ENCODE peak calls at places on chromosomes 5 and 9, in four cellular contexts. E, P, R and K are unnamed samples.

GRCh38 chr9:35156781-35157180 is 5.0 kb upstream of the UNC13B start:
- DNase-seq in E (no peak), P (no peak), R (no peak), K (no peak)

GRCh38 chr5:150542933-150543445 is 35.1 kb downstream of the NDST1 start:
- DNase-seq in E (no peak), P (no peak), R (peak; percentile 98), K (no peak)

GRCh38 chr9:128254855-128255759 is 20.7 kb downstream of the GOLGA2 start:
- DNase-seq in E (peak; percentile 93), P (no peak), R (peak; percentile 51), K (peak; percentile 61)

GRCh38 chr5:18798058-18798457 is 1163.8 kb downstream of the TAF11L14 start:
- DNase-seq in E (no peak), P (no peak), R (no peak), K (no peak)

GRCh38 chr5:126449751-126450271 is 26.6 kb downstream of the GRAMD2B start:
- DNase-seq in E (no peak), P (peak; percentile 79), R (no peak), K (no peak)

GRCh38 chr5:160356550-160357347 is 13.7 kb downstream of the C1QTNF2 start:
- DNase-seq in E (no peak), P (no peak), R (no peak), K (no peak)

GRCh38 chr9:121708768-121709488 is 57.5 kb downstream of the DAB2IP start:
- DNase-seq in E (peak; percentile 48), P (no peak), R (no peak), K (no peak)

GRCh38 chr5:9765421-9765820 is 135.3 kb upstream of the TAS2R1 start:
- DNase-seq in E (no peak), P (no peak), R (no peak), K (no peak)

GRCh38 chr9:109923371-109923770 is 143.4 kb downstream of the PALM2AKAP2 start:
- DNase-seq in E (no peak), P (no peak), R (no peak), K (no peak)

GRCh38 chr9:110016340-110016739 is 191.6 kb downstream of the C9orf152 start:
- DNase-seq in E (no peak), P (no peak), R (peak; percentile 18), K (peak; percentile 17)

GRCh38 chr9:122124048-122124447 is 30.9 kb upstream of the TTLL11 start:
- DNase-seq in E (no peak), P (no peak), R (no peak), K (no peak)

DNA sequence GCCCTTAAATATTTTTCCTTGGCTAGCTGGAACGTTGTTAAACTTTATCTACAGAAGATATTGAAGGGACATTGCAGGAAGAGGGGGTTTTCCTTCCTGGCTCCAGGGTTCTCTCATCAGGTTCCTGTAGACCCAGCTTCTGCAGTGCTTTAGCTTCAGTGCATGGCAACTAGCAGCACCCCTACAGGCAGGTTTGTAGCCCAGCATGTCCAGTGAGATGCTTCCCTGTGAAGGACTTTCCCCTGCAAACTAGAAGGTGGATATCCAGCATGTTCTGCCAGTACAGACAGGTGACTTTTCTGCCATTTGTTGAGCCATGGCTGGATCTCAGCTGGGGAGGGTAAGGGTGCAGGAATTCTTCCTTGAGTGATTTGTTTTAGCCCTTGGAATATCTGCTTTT is 10.4 kb downstream of the CCL28 start:
- DNase-seq in E (peak; percentile 31), P (no peak), R (peak; percentile 72), K (peak; percentile 57)
- TF ChIP-seq CHD2 in E (no peak), P (no peak), R (no peak), K (no peak)

GRCh38 chr9:124008855-124009834 is 2.4 kb upstream of the LHX2 start:
- DNase-seq in E (no peak), P (no peak), R (no peak), K (no peak)

GRCh38 chr9:124009835-124010226 is 1.7 kb upstream of the LHX2 start:
- DNase-seq in E (no peak), P (no peak), R (no peak), K (no peak)

GRCh38 chr9:124007157-124007460 is 4.5 kb upstream of the LHX2 start:
- DNase-seq in E (no peak), P (no peak), R (no peak), K (no peak)

GRCh38 chr9:124007468-124008306 is 3.9 kb upstream of the LHX2 start:
- DNase-seq in E (no peak), P (no peak), R (no peak), K (no peak)

GRCh38 chr9:124008307-124008854 is 3.2 kb upstream of the LHX2 start:
- DNase-seq in E (no peak), P (no peak), R (no peak), K (no peak)
- TF ChIP-seq JUNB in E (no peak), P (no peak), R (no peak), K (no peak)

GRCh38 chr9:69895185-69895584 is 74.6 kb downstream of the CFAP95 start:
- DNase-seq in E (no peak), P (no peak), R (no peak), K (no peak)

GRCh38 chr9:69895659-69896058 is 75.0 kb downstream of the CFAP95 start:
- DNase-seq in E (no peak), P (no peak), R (no peak), K (peak; percentile 20)

GRCh38 chr9:69900406-69900805 is 79.8 kb downstream of the CFAP95 start:
- DNase-seq in E (no peak), P (no peak), R (no peak), K (no peak)

GRCh38 chr9:69899491-69899890 is 78.9 kb downstream of the CFAP95 start:
- DNase-seq in E (no peak), P (no peak), R (no peak), K (no peak)

DNA sequence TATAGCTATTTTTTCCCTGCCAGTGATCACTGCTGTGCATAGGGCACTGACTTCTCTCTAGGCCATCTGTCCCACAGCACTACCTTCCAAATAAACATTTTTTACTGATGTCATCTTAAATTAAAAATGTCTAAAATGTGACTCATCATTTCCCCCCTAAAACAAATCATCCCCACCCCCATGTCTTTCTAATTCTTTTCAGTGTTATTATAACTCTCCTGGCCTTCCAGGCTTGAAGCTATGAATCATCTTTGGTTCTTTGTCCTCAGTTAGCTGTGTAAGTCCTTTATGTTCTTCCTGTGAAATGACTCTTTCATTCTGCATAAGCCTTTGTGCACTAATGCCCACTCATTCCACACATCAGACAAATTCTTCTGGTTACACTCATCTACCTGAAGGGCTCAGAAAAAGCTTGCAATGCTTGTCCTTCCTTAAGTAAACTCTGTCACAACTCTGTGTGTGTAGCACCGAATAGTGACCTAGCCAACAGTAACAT is 78.1 kb downstream of the CFAP95 start:
- DNase-seq in E (no peak), P (no peak), R (peak; percentile 64), K (peak; percentile 59)
- TF ChIP-seq CHD2 in E (no peak), P (no peak), R (no peak), K (no peak)

DNA sequence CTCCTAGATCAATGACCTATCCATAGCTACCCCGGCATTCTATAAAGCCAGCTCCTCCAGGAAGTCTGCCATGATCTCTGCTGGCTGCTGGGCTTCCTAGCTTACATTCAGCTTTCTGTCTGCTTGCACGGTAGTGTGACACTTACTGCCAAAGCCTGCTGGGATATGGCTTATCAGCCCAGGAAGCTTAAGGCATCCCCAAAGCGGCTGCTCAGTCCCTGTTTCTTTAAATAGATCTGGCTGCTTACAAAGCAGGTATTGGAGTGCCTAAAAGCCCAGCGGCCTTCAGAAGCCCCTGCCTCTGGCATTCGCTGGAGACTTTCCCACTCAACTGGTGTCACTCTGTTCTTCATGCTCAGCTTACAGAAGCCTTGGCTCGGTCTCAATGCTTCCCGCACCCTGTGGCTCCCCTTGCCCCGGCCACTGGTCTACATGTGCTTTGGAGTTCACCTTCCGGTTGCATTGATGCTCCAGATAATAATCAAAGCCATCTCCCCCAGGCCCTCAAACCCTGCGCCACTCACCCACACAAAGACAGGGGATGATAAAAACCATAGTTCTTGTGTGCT is 31.3 kb upstream of the STRBP start:
- DNase-seq in E (peak; percentile 39), P (no peak), R (no peak), K (no peak)
- TF ChIP-seq JUNB in E (no peak), P (no peak), R (no peak), K (no peak)

GRCh38 chr9:962023-962422 is 14.4 kb upstream of the DMRT3 start:
- DNase-seq in E (no peak), P (no peak), R (no peak), K (no peak)
- TF ChIP-seq CHD2 in E (no peak), P (no peak), R (no peak), K (no peak)

GRCh38 chr5:14452685-14453084 is 128.9 kb upstream of the OTULINL start:
- DNase-seq in E (no peak), P (no peak), R (no peak), K (no peak)
- TF ChIP-seq JUNB in E (no peak), P (no peak), R (no peak), K (no peak)

GRCh38 chr5:154010660-154011059 is 28.1 kb downstream of the FAM114A2 start:
- DNase-seq in E (no peak), P (no peak), R (no peak), K (no peak)
- TF ChIP-seq CHD2 in E (no peak), P (no peak), R (no peak), K (no peak)